ENCODE peak calls at places on chromosomes 1 and 21, in five cellular contexts. One of them, this sample, is unnamed.
A peak's percentile ranks its signal among the peaks of the same experiment; 100 is the strongest.

GRCh38 chr1:36134805-36135339 is 9.8 kb upstream of the COL8A2 start:
- DNase-seq in body of pancreas: peak; percentile 70
- DNase-seq in adrenal gland: peak; percentile 56
- DNase-seq in ovary: peak; percentile 64
- DNase-seq in A549: peak; percentile 68
- DNase-seq in this sample: peak; percentile 61

GRCh38 chr1:209162651-209163050 is 420.9 kb upstream of the CAMK1G start:
- DNase-seq in ovary: no peak
- DNase-seq in body of pancreas: no peak
- DNase-seq in A549: no peak
- DNase-seq in adrenal gland: no peak
- DNase-seq in this sample: no peak

GRCh38 chr21:44686000-44686781 is 4.2 kb upstream of the KRTAP12-1 start:
- DNase-seq in ovary: no peak
- DNase-seq in body of pancreas: no peak
- DNase-seq in A549: no peak
- DNase-seq in adrenal gland: no peak
- DNase-seq in this sample: no peak

GRCh38 chr1:1614204-1614953 is 921 bp upstream of the MIB2 start:
- DNase-seq in A549: no peak
- DNase-seq in adrenal gland: peak; percentile 76
- DNase-seq in ovary: no peak
- DNase-seq in body of pancreas: peak; percentile 65
- DNase-seq in this sample: no peak

GRCh38 chr1:62912028-62912638 is 128.2 kb downstream of the ATG4C start:
- DNase-seq in ovary: no peak
- DNase-seq in body of pancreas: no peak
- DNase-seq in adrenal gland: no peak
- DNase-seq in A549: peak; percentile 2
- DNase-seq in this sample: no peak

GRCh38 chr1:207003216-207003615 is 29.3 kb downstream of the C1orf116 start:
- DNase-seq in A549: no peak
- DNase-seq in body of pancreas: no peak
- DNase-seq in ovary: no peak
- DNase-seq in adrenal gland: no peak
- DNase-seq in this sample: no peak

GRCh38 chr1:184870319-184870718 is 104.0 kb downstream of the NIBAN1 start:
- DNase-seq in A549: no peak
- DNase-seq in body of pancreas: no peak
- DNase-seq in adrenal gland: no peak
- DNase-seq in ovary: no peak
- DNase-seq in this sample: no peak

GRCh38 chr1:110916669-110917306 is 43.8 kb downstream of the CD53 start:
- DNase-seq in adrenal gland: no peak
- DNase-seq in ovary: no peak
- DNase-seq in A549: peak; percentile 31
- DNase-seq in body of pancreas: no peak
- DNase-seq in this sample: no peak

GRCh38 chr1:211843018-211843417 is 12.5 kb upstream of the LPGAT1 start:
- DNase-seq in A549: no peak
- DNase-seq in ovary: no peak
- DNase-seq in body of pancreas: no peak
- DNase-seq in adrenal gland: no peak
- DNase-seq in this sample: no peak

GRCh38 chr1:55277377-55278130 is 62.4 kb upstream of the USP24 start:
- DNase-seq in A549: peak; percentile 62
- DNase-seq in ovary: peak; percentile 81
- DNase-seq in body of pancreas: peak; percentile 85
- DNase-seq in adrenal gland: peak; percentile 81
- DNase-seq in this sample: peak; percentile 76

GRCh38 chr1:204304067-204304466 is 55.7 kb downstream of the PLEKHA6 start:
- DNase-seq in A549: no peak
- DNase-seq in adrenal gland: no peak
- DNase-seq in body of pancreas: no peak
- DNase-seq in ovary: no peak
- DNase-seq in this sample: no peak

GRCh38 chr1:50517488-50517887 is 94.2 kb upstream of the DMRTA2 start:
- DNase-seq in A549: no peak
- DNase-seq in ovary: no peak
- DNase-seq in adrenal gland: no peak
- DNase-seq in body of pancreas: no peak
- DNase-seq in this sample: no peak

GRCh38 chr1:97870574-97870973 is 50.3 kb downstream of the DPYD start:
- DNase-seq in body of pancreas: no peak
- DNase-seq in ovary: no peak
- DNase-seq in adrenal gland: no peak
- DNase-seq in A549: no peak
- DNase-seq in this sample: no peak

GRCh38 chr1:17494114-17494729 is 45.3 kb upstream of the ARHGEF10L start:
- DNase-seq in A549: peak; percentile 81
- DNase-seq in adrenal gland: peak; percentile 62
- DNase-seq in body of pancreas: peak; percentile 79
- DNase-seq in ovary: peak; percentile 70
- DNase-seq in this sample: peak; percentile 60

GRCh38 chr1:211036701-211037494 is 97.0 kb downstream of the KCNH1 start:
- DNase-seq in A549: peak; percentile 75
- DNase-seq in body of pancreas: no peak
- DNase-seq in adrenal gland: peak; percentile 18
- DNase-seq in ovary: no peak
- DNase-seq in this sample: no peak

GRCh38 chr1:6747679-6748078 is 37.6 kb upstream of the CAMTA1 start:
- DNase-seq in body of pancreas: no peak
- DNase-seq in adrenal gland: no peak
- DNase-seq in A549: no peak
- DNase-seq in ovary: no peak
- DNase-seq in this sample: no peak

GRCh38 chr1:3034728-3035610 is 13.7 kb downstream of the ACTRT2 start:
- DNase-seq in adrenal gland: no peak
- DNase-seq in A549: no peak
- DNase-seq in ovary: no peak
- DNase-seq in body of pancreas: peak; percentile 34
- DNase-seq in this sample: no peak

GRCh38 chr1:178539291-178539690 is 26.4 kb downstream of the TEX35 start:
- DNase-seq in adrenal gland: no peak
- DNase-seq in A549: no peak
- DNase-seq in body of pancreas: no peak
- DNase-seq in ovary: no peak
- DNase-seq in this sample: no peak

GRCh38 chr1:214504330-214504729 is 47.1 kb downstream of the PTPN14 start:
- DNase-seq in body of pancreas: no peak
- DNase-seq in ovary: no peak
- DNase-seq in adrenal gland: no peak
- DNase-seq in A549: no peak
- DNase-seq in this sample: no peak

GRCh38 chr1:214505134-214505533 is 46.3 kb downstream of the PTPN14 start:
- DNase-seq in body of pancreas: peak; percentile 38
- DNase-seq in A549: no peak
- DNase-seq in adrenal gland: no peak
- DNase-seq in ovary: peak; percentile 33
- DNase-seq in this sample: no peak

GRCh38 chr1:214503553-214503952 is 47.8 kb downstream of the PTPN14 start:
- DNase-seq in adrenal gland: no peak
- DNase-seq in A549: no peak
- DNase-seq in body of pancreas: no peak
- DNase-seq in ovary: no peak
- DNase-seq in this sample: no peak

GRCh38 chr1:214510477-214510876 is 40.9 kb downstream of the PTPN14 start:
- DNase-seq in adrenal gland: no peak
- DNase-seq in ovary: no peak
- DNase-seq in body of pancreas: no peak
- DNase-seq in A549: no peak
- DNase-seq in this sample: no peak

DNA sequence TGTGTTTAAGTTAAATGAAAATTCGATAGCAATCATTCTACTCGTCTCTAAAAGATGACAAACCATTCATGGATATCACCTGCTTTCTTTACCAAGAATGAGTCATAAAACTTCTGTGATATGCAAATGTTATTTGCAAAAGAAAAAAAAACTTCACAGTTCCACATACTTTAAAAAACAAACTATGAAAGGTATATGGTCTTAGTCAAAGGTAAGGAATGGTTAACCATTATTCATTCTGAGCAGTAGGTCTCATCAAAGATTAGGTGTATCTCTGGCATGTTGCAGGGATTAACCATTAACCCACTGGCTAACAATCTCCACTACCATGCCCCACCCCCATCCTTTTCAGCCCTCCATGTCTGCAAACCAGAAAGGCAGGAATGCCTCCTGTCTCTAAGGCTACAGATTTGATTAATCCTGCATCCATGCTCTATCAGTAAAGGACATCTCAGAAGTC is 44.4 kb downstream of the PTPN14 start:
- DNase-seq in ovary: no peak
- DNase-seq in body of pancreas: peak; percentile 62
- DNase-seq in A549: peak; percentile 70
- DNase-seq in adrenal gland: no peak
- DNase-seq in this sample: no peak
- H3K4me3 ChIP-seq in ovary: no peak overlapping the region
- H3K4me3 ChIP-seq in body of pancreas: no peak overlapping the region
- H3K4me3 ChIP-seq in A549: peak overlapping the region; percentile 6
- H3K4me3 ChIP-seq in adrenal gland: no peak overlapping the region
- H3K4me3 ChIP-seq in this sample: no peak overlapping the region

DNA sequence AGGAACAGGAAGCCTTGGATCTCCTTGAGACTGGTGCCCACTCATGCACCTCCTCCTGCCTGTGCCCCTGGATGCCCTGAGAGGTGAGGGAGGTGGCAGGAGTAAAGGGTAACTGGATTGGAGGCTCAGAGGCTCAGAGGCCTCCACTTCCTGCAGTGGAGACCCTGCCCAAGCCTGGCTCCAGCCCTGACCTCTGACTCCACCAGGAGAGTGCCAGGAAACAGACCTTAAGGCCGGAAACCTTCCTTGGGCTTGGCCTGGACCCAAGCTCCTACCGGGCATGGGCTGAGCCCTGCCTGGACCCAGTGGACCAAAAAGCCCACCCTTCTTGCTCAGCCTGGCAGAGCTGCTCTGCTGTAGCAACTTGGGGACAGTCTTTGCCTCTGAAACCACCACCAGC is 15.0 kb upstream of the CELA3B start:
- DNase-seq in body of pancreas: no peak
- DNase-seq in adrenal gland: no peak
- DNase-seq in A549: no peak
- DNase-seq in ovary: no peak
- DNase-seq in this sample: no peak
- TF ChIP-seq POLR2A in body of pancreas: no peak
- TF ChIP-seq POLR2A in adrenal gland: no peak
- TF ChIP-seq POLR2A in A549: no peak
- TF ChIP-seq POLR2A in ovary: no peak
- TF ChIP-seq POLR2A in this sample: no peak

DNA sequence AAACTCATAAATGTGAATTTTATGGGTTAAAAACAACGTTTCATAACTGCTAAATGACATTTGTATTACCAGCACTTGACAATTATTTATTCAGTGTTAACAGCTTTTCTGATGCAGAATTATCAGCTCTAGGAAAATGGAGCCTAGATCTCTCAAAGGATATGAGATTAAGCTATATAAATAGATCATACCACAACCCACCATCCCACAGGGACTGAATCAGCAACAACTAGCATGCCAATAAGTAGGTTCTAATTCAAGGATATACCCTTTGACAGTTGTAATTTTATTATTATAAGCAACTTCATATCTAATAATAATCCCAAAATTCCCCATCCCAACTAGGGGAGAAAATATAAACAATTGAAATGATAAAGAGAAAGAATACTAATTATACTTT is 275.4 kb upstream of the RGS18 start:
- DNase-seq in A549: no peak
- DNase-seq in adrenal gland: no peak
- DNase-seq in ovary: no peak
- DNase-seq in body of pancreas: no peak
- DNase-seq in this sample: no peak
- H3K4me3 ChIP-seq in A549: no peak overlapping the region
- H3K4me3 ChIP-seq in adrenal gland: no peak overlapping the region
- H3K4me3 ChIP-seq in ovary: no peak overlapping the region
- H3K4me3 ChIP-seq in body of pancreas: no peak overlapping the region
- H3K4me3 ChIP-seq in this sample: no peak overlapping the region

GRCh38 chr1:156596426-156596825 is 4.8 kb downstream of the NAXE start:
- DNase-seq in A549: no peak
- DNase-seq in adrenal gland: no peak
- DNase-seq in ovary: no peak
- DNase-seq in body of pancreas: no peak
- DNase-seq in this sample: no peak

GRCh38 chr1:156598731-156599432 is 2.4 kb downstream of the GPATCH4 start:
- DNase-seq in A549: no peak
- DNase-seq in adrenal gland: no peak
- DNase-seq in ovary: no peak
- DNase-seq in body of pancreas: no peak
- DNase-seq in this sample: no peak

GRCh38 chr1:156600733-156601121 is 552 bp downstream of the GPATCH4 start:
- DNase-seq in adrenal gland: no peak
- DNase-seq in A549: no peak
- DNase-seq in body of pancreas: no peak
- DNase-seq in ovary: no peak
- DNase-seq in this sample: no peak

GRCh38 chr1:156599811-156600210 is 1.5 kb downstream of the GPATCH4 start:
- DNase-seq in adrenal gland: no peak
- DNase-seq in A549: peak; percentile 60
- DNase-seq in ovary: no peak
- DNase-seq in body of pancreas: no peak
- DNase-seq in this sample: no peak

GRCh38 chr1:156598125-156598524 is 3.2 kb downstream of the GPATCH4 start:
- DNase-seq in adrenal gland: no peak
- DNase-seq in ovary: no peak
- DNase-seq in body of pancreas: no peak
- DNase-seq in A549: no peak
- DNase-seq in this sample: no peak
- TF ChIP-seq POLR2A in adrenal gland: no peak
- TF ChIP-seq POLR2A in ovary: no peak
- TF ChIP-seq POLR2A in body of pancreas: no peak
- TF ChIP-seq POLR2A in A549: no peak
- TF ChIP-seq POLR2A in this sample: no peak

DNA sequence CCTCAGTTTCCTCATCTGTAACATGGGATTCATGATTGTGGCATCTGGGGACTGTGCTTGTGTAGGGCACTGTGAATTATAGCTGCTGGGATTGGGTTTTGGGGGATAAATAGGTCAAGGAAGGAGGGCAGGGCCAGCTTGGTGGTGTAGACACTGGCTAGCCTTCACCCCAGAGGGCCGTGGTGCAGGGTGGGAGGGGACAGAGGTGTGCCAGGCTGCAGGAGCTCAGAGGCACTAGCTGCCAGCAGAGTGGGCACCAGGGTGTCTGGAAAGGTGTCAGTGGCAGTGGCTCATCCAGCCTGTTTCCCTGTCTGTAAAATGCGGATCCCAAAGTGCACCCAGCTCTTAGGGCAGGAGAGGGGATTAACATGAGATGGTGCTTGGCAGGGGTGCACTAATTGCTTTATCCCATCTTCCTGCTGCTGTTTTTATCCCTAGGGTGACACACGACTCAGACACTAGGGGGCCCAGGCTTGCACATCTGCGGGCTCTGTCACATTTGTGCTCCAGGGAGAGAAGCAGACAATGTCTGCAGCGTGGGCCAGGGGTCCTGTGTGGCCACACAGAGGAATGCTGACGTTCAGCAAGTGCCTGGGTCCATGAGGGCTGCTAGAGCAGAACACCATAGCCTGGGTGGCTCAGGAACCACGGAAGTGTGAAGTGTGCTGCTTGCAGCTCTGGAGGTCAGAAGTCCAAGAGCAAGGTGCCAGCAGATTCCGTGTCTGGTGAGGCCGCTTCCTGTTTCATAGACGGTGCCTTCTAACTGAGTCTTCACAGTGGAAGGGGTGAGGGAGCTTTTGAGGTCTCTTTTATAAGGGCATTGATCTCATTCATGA is 19.3 kb downstream of the OBSCN start:
- DNase-seq in adrenal gland: no peak
- DNase-seq in ovary: no peak
- DNase-seq in A549: peak; percentile 25
- DNase-seq in body of pancreas: no peak
- DNase-seq in this sample: no peak
- H3K4me3 ChIP-seq in adrenal gland: no peak overlapping the region
- H3K4me3 ChIP-seq in ovary: no peak overlapping the region
- H3K4me3 ChIP-seq in A549: no peak overlapping the region
- H3K4me3 ChIP-seq in body of pancreas: no peak overlapping the region
- H3K4me3 ChIP-seq in this sample: no peak overlapping the region

This sample was measured in uterus.